ENCODE peak calls at places on chromosomes 12 and 14, in four cellular contexts. Q, W, F and O are unnamed samples.

GRCh38 chr12:51028126-51028810 is 2.1 kb upstream of the SLC11A2 start:
- DNase-seq in Q (peak; percentile 73), W (peak; percentile 29), F (peak; percentile 13), O (peak; percentile 81)

GRCh38 chr12:114740448-114740847 is 56.5 kb upstream of the TBX3 start:
- DNase-seq in Q (no peak), W (no peak), F (no peak), O (no peak)

GRCh38 chr12:13980548-13981295 is 680 bp downstream of the GRIN2B start:
- DNase-seq in Q (no peak), W (no peak), F (no peak), O (no peak)

GRCh38 chr14:91349481-91350074 is 68.0 kb downstream of the CCDC88C start:
- DNase-seq in Q (no peak), W (no peak), F (peak; percentile 52), O (no peak)

GRCh38 chr12:109714141-109714912 is 702 bp downstream of the FAM222A start:
- DNase-seq in Q (peak; percentile 67), W (peak; percentile 63), F (peak; percentile 41), O (peak; percentile 48)

GRCh38 chr12:102232446-102232845 is 34.8 kb upstream of the PMCH start:
- DNase-seq in Q (peak; percentile 92), W (peak; percentile 13), F (no peak), O (no peak)

GRCh38 chr12:93802293-93802692 is 125.1 kb downstream of the CRADD start:
- DNase-seq in Q (no peak), W (no peak), F (no peak), O (no peak)

GRCh38 chr12:19421503-19422282 is 17.6 kb upstream of the AEBP2 start:
- DNase-seq in Q (no peak), W (no peak), F (no peak), O (peak; percentile 32)

GRCh38 chr12:98397323-98398105 is 117.9 kb upstream of the TMPO start:
- DNase-seq in Q (peak; percentile 92), W (peak; percentile 81), F (peak; percentile 81), O (peak; percentile 64)

GRCh38 chr14:78921856-78922255 is 751.7 kb downstream of the NRXN3 start:
- DNase-seq in Q (peak; percentile 29), W (no peak), F (no peak), O (no peak)

GRCh38 chr12:110844551-110845395 is 2.0 kb upstream of the CCDC63 start:
- DNase-seq in Q (no peak), W (peak; percentile 59), F (no peak), O (no peak)

GRCh38 chr12:114579389-114579788 is 104.6 kb downstream of the TBX3 start:
- DNase-seq in Q (no peak), W (no peak), F (no peak), O (no peak)

GRCh38 chr12:49543914-49544815 is 5.3 kb downstream of the KCNH3 start:
- DNase-seq in Q (no peak), W (no peak), F (no peak), O (no peak)